ENCODE peak calls at places on chromosomes 6 and 20, in six cellular contexts. One of them, this sample, is unnamed.

GRCh38 chr6:3848925-3849605 is at the start of gene FAM50B:
- DNase-seq in GM12878: peak; percentile 40
- DNase-seq in HCT116: no peak
- DNase-seq in SK-N-SH: peak; percentile 94
- DNase-seq in K562: peak; percentile 69
- DNase-seq in HepG2: no peak
- DNase-seq in this sample: peak; percentile 86

GRCh38 chr6:46790359-46790874 is 2.8 kb upstream of the MEP1A start:
- DNase-seq in GM12878: no peak
- DNase-seq in HCT116: no peak
- DNase-seq in SK-N-SH: no peak
- DNase-seq in K562: no peak
- DNase-seq in HepG2: no peak
- DNase-seq in this sample: no peak

GRCh38 chr6:87714093-87714809 is 12.2 kb upstream of the AKIRIN2 start:
- DNase-seq in GM12878: no peak
- DNase-seq in HCT116: no peak
- DNase-seq in SK-N-SH: no peak
- DNase-seq in K562: no peak
- DNase-seq in HepG2: no peak
- DNase-seq in this sample: peak; percentile 66

GRCh38 chr6:47303861-47304260 is 5.8 kb downstream of the TNFRSF21 start:
- DNase-seq in GM12878: no peak
- DNase-seq in HCT116: no peak
- DNase-seq in SK-N-SH: no peak
- DNase-seq in K562: no peak
- DNase-seq in HepG2: no peak
- DNase-seq in this sample: no peak

GRCh38 chr20:2451422-2451821 is 19.2 kb downstream of the SNRPB start:
- DNase-seq in GM12878: no peak
- DNase-seq in HCT116: no peak
- DNase-seq in SK-N-SH: no peak
- DNase-seq in K562: no peak
- DNase-seq in HepG2: no peak
- DNase-seq in this sample: no peak

GRCh38 chr20:47927385-47927851 is 142.1 kb upstream of the SULF2 start:
- DNase-seq in GM12878: no peak
- DNase-seq in HCT116: no peak
- DNase-seq in SK-N-SH: no peak
- DNase-seq in K562: no peak
- DNase-seq in HepG2: no peak
- DNase-seq in this sample: no peak

GRCh38 chr20:41526327-41526726 is 91.8 kb downstream of the CHD6 start:
- DNase-seq in GM12878: no peak
- DNase-seq in HCT116: no peak
- DNase-seq in SK-N-SH: no peak
- DNase-seq in K562: no peak
- DNase-seq in HepG2: no peak
- DNase-seq in this sample: no peak

GRCh38 chr6:136611133-136611532 is 60.9 kb upstream of the MAP7 start:
- DNase-seq in GM12878: no peak
- DNase-seq in HCT116: peak; percentile 29
- DNase-seq in SK-N-SH: no peak
- DNase-seq in K562: no peak
- DNase-seq in HepG2: no peak
- DNase-seq in this sample: peak; percentile 27

GRCh38 chr6:92589970-92590369 is 829.4 kb downstream of the EPHA7 start:
- DNase-seq in GM12878: no peak
- DNase-seq in HCT116: no peak
- DNase-seq in SK-N-SH: no peak
- DNase-seq in K562: no peak
- DNase-seq in HepG2: no peak
- DNase-seq in this sample: no peak

GRCh38 chr6:20755631-20756030 is 221.4 kb downstream of the CDKAL1 start:
- DNase-seq in GM12878: no peak
- DNase-seq in HCT116: no peak
- DNase-seq in SK-N-SH: no peak
- DNase-seq in K562: no peak
- DNase-seq in HepG2: no peak
- DNase-seq in this sample: no peak

GRCh38 chr6:165042912-165043311 is 266.5 kb downstream of the C6orf118 start:
- DNase-seq in GM12878: no peak
- DNase-seq in HCT116: no peak
- DNase-seq in SK-N-SH: no peak
- DNase-seq in K562: no peak
- DNase-seq in HepG2: no peak
- DNase-seq in this sample: no peak

GRCh38 chr6:41488064-41488391 is 58.2 kb upstream of the FOXP4 start:
- DNase-seq in GM12878: no peak
- DNase-seq in HCT116: no peak
- DNase-seq in SK-N-SH: no peak
- DNase-seq in K562: no peak
- DNase-seq in HepG2: no peak
- DNase-seq in this sample: no peak
- TF ChIP-seq MAX in GM12878: no peak
- TF ChIP-seq MAX in HCT116: no peak
- TF ChIP-seq MAX in SK-N-SH: no peak
- TF ChIP-seq MAX in K562: no peak
- TF ChIP-seq MAX in HepG2: no peak
- TF ChIP-seq MAX in this sample: no peak

GRCh38 chr6:43173496-43174262 is 2.6 kb downstream of the SRF start:
- DNase-seq in GM12878: no peak
- DNase-seq in HCT116: no peak
- DNase-seq in SK-N-SH: no peak
- DNase-seq in K562: no peak
- DNase-seq in HepG2: no peak
- DNase-seq in this sample: no peak
- H3K4me3 ChIP-seq in GM12878: peak overlapping the region; percentile 94
- H3K4me3 ChIP-seq in HCT116: peak overlapping the region; percentile 48
- H3K4me3 ChIP-seq in SK-N-SH: peak overlapping the region; percentile 84
- H3K4me3 ChIP-seq in K562: peak overlapping the region; percentile 83
- H3K4me3 ChIP-seq in HepG2: peak overlapping the region; percentile 95
- H3K4me3 ChIP-seq in this sample: peak overlapping the region; percentile 41

DNA sequence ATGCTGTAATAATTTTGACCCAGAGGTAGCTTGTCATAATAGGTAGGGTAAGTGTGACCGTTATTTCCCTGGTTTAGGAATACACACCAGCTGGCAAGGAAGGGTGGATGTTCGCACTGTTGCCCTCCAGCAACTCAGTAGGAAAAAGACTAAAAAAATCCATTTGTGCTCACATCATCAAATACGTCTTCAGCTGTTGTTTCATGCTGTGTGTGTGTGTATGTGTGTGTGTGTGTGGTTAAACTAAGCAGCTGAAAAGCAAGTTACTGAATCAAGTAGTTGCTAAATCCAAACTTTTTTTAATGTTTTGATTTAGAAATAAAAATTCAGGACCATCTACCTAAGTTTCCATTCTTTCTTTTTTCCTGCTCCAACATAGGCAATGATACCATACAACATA is 218.6 kb downstream of the TRDN start:
- DNase-seq in GM12878: no peak
- DNase-seq in HCT116: no peak
- DNase-seq in SK-N-SH: no peak
- DNase-seq in K562: no peak
- DNase-seq in HepG2: no peak
- DNase-seq in this sample: no peak
- H2AFZ ChIP-seq in GM12878: no peak overlapping the region
- H2AFZ ChIP-seq in HCT116: no peak overlapping the region
- H2AFZ ChIP-seq in SK-N-SH: no peak overlapping the region
- H2AFZ ChIP-seq in K562: no peak overlapping the region
- H2AFZ ChIP-seq in HepG2: no peak overlapping the region
- H2AFZ ChIP-seq in this sample: no peak overlapping the region

GRCh38 chr6:42368156-42368555 is 83.6 kb downstream of the TRERF1 start:
- DNase-seq in GM12878: no peak
- DNase-seq in HCT116: no peak
- DNase-seq in SK-N-SH: no peak
- DNase-seq in K562: no peak
- DNase-seq in HepG2: no peak
- DNase-seq in this sample: no peak
- TF ChIP-seq MAX in GM12878: no peak
- TF ChIP-seq MAX in HCT116: no peak
- TF ChIP-seq MAX in SK-N-SH: no peak
- TF ChIP-seq MAX in K562: no peak
- TF ChIP-seq MAX in HepG2: no peak
- TF ChIP-seq MAX in this sample: no peak